ENCODE peak calls at places on chromosome 6, in five cellular contexts. C, L, R, A and P are unnamed samples.
A peak's percentile ranks its signal among the peaks of the same experiment; 100 is the strongest.

GRCh38 chr6:16471222-16471784 is 232.9 kb downstream of the GMPR start:
- DNase-seq in C (no peak), L (no peak), R (no peak), A (no peak), P (no peak)

GRCh38 chr6:90294989-90295853 is 1.4 kb downstream of the BACH2 start:
- DNase-seq in C (peak; percentile 61), L (peak; percentile 31), R (peak; percentile 60), A (no peak), P (peak; percentile 68)

GRCh38 chr6:117169060-117169635 is 96.2 kb upstream of the VGLL2 start:
- DNase-seq in C (no peak), L (no peak), R (no peak), A (no peak), P (no peak)

GRCh38 chr6:134424131-134424794 is 106.4 kb upstream of the SGK1 start:
- DNase-seq in C (no peak), L (no peak), R (no peak), A (peak; percentile 54), P (no peak)

GRCh38 chr6:20021795-20022194 is 184.6 kb downstream of the ID4 start:
- DNase-seq in C (no peak), L (no peak), R (no peak), A (no peak), P (no peak)

GRCh38 chr6:14544689-14545088 is 427.1 kb downstream of the CD83 start:
- DNase-seq in C (no peak), L (no peak), R (no peak), A (no peak), P (no peak)

GRCh38 chr6:165821754-165822153 is 158.7 kb upstream of the PDE10A start:
- DNase-seq in C (no peak), L (no peak), R (no peak), A (no peak), P (no peak)

GRCh38 chr6:169188051-169188863 is 65.4 kb downstream of the THBS2 start:
- DNase-seq in C (no peak), L (no peak), R (no peak), A (peak; percentile 62), P (no peak)

GRCh38 chr6:16698988-16699868 is 62.0 kb downstream of the ATXN1 start:
- DNase-seq in C (no peak), L (no peak), R (no peak), A (no peak), P (no peak)

GRCh38 chr6:134447883-134448387 is 130.0 kb upstream of the SGK1 start:
- DNase-seq in C (no peak), L (no peak), R (no peak), A (peak; percentile 93), P (no peak)

GRCh38 chr6:170053966-170054661 is 236.8 kb downstream of the DLL1 start:
- DNase-seq in C (no peak), L (no peak), R (no peak), A (no peak), P (no peak)

GRCh38 chr6:51515052-51515402 is 572.4 kb downstream of the PKHD1 start:
- DNase-seq in C (no peak), L (no peak), R (no peak), A (no peak), P (no peak)

GRCh38 chr6:136718486-136718885 is 73.8 kb downstream of the MAP3K5 start:
- DNase-seq in C (no peak), L (no peak), R (no peak), A (no peak), P (no peak)

GRCh38 chr6:152355166-152355565 is 282.0 kb downstream of the SYNE1 start:
- DNase-seq in C (no peak), L (no peak), R (no peak), A (no peak), P (no peak)